ENCODE peak calls at places on chromosome 18, in six cellular contexts. S, Z, M, U, L and P are unnamed samples.
A peak's percentile ranks its signal among the peaks of the same experiment; 100 is the strongest.

GRCh38 chr18:48913723-48914122 is 37.0 kb downstream of the SMAD7 start:
- DNase-seq in L (no peak), S (peak; percentile 18), Z (no peak), M (no peak), U (no peak), P (no peak)

GRCh38 chr18:60471652-60472051 is 99.1 kb upstream of the MC4R start:
- DNase-seq in M (no peak), S (no peak), U (no peak), Z (no peak), L (no peak), P (no peak)

GRCh38 chr18:13530879-13531387 is 195.4 kb downstream of the FAM210A start:
- DNase-seq in Z (peak; percentile 48), L (peak; percentile 4), M (peak; percentile 15), S (peak; percentile 61), U (peak; percentile 29), P (no peak)

GRCh38 chr18:76275913-76276312 is 219.1 kb downstream of the ZNF516 start:
- DNase-seq in S (no peak), L (no peak), Z (no peak), U (peak; percentile 12), M (no peak), P (no peak)

GRCh38 chr18:57439617-57439975 is 4.4 kb downstream of the ONECUT2 start:
- DNase-seq in Z (peak; percentile 24), L (no peak), M (no peak), S (peak; percentile 80), U (peak; percentile 10), P (peak; percentile 62)

GRCh38 chr18:9354256-9354655 is 19.7 kb downstream of the TWSG1 start:
- DNase-seq in L (no peak), M (no peak), S (no peak), U (no peak), Z (peak; percentile 34), P (no peak)

GRCh38 chr18:49625021-49625691 is 63.3 kb downstream of the LIPG start:
- DNase-seq in S (no peak), L (no peak), M (no peak), Z (no peak), U (no peak), P (peak; percentile 43)

GRCh38 chr18:49561127-49561376 is 805 bp upstream of the LIPG start:
- DNase-seq in M (no peak), L (no peak), U (no peak), Z (peak; percentile 35), S (no peak), P (peak; percentile 61)

GRCh38 chr18:51125976-51126375 is 71.5 kb downstream of the MEX3C start:
- DNase-seq in U (no peak), Z (no peak), M (no peak), L (no peak), S (no peak), P (no peak)

GRCh38 chr18:13178976-13179375 is 39.6 kb upstream of the LDLRAD4 start:
- DNase-seq in M (peak; percentile 34), S (no peak), U (peak; percentile 58), L (no peak), Z (no peak), P (no peak)

GRCh38 chr18:9612989-9613388 is 1.4 kb downstream of the PPP4R1 start:
- DNase-seq in M (no peak), S (no peak), Z (no peak), U (peak; percentile 17), L (no peak), P (no peak)

GRCh38 chr18:56240405-56240804 is 398.0 kb downstream of the TXNL1 start:
- DNase-seq in S (no peak), U (no peak), M (no peak), Z (no peak), L (no peak), P (no peak)

GRCh38 chr18:35616664-35617423 is 35.3 kb downstream of the GALNT1 start:
- DNase-seq in Z (peak; percentile 61), S (no peak), L (no peak), M (peak; percentile 68), U (peak; percentile 85), P (peak; percentile 85)

GRCh38 chr18:5468394-5468793 is 75.4 kb downstream of the EPB41L3 start:
- DNase-seq in S (no peak), Z (no peak), U (no peak), M (no peak), L (no peak), P (no peak)

GRCh38 chr18:66752733-66753132 is 148.8 kb upstream of the CDH19 start:
- DNase-seq in M (no peak), U (no peak), L (no peak), S (no peak), Z (no peak), P (peak; percentile 50)